ENCODE peak calls at places on chromosomes 3 and 15, in six cellular contexts. One of them, this sample, is unnamed.

GRCh38 chr3:10998542-10998941 is 6.0 kb downstream of the SLC6A1 start:
- DNase-seq in fibroblast of mammary gland: no peak
- DNase-seq in Panc1: no peak
- DNase-seq in stromal cell of bone marrow: no peak
- DNase-seq in NCI-H1092: no peak
- DNase-seq in stimulated activated CD8-positive, alpha-beta memory T cell treated with anti-CD3 and anti-CD28 coated beads, Interleukin-4, amount 100 ng/mL, for 1 hour: no peak
- DNase-seq in this sample: no peak

GRCh38 chr3:49476563-49476962 is 6.5 kb downstream of the DAG1 start:
- DNase-seq in stromal cell of bone marrow: no peak
- DNase-seq in NCI-H1092: no peak
- DNase-seq in stimulated activated CD8-positive, alpha-beta memory T cell treated with anti-CD3 and anti-CD28 coated beads, Interleukin-4, amount 100 ng/mL, for 1 hour: no peak
- DNase-seq in fibroblast of mammary gland: peak; percentile 36
- DNase-seq in Panc1: no peak
- DNase-seq in this sample: no peak

GRCh38 chr3:37256447-37256846 is 82.1 kb upstream of the LRRFIP2 start:
- DNase-seq in NCI-H1092: no peak
- DNase-seq in stimulated activated CD8-positive, alpha-beta memory T cell treated with anti-CD3 and anti-CD28 coated beads, Interleukin-4, amount 100 ng/mL, for 1 hour: no peak
- DNase-seq in fibroblast of mammary gland: peak; percentile 35
- DNase-seq in stromal cell of bone marrow: no peak
- DNase-seq in Panc1: no peak
- DNase-seq in this sample: no peak

GRCh38 chr3:78762121-78762520 is 1005.7 kb downstream of the ROBO1 start:
- DNase-seq in stromal cell of bone marrow: no peak
- DNase-seq in stimulated activated CD8-positive, alpha-beta memory T cell treated with anti-CD3 and anti-CD28 coated beads, Interleukin-4, amount 100 ng/mL, for 1 hour: no peak
- DNase-seq in fibroblast of mammary gland: peak; percentile 38
- DNase-seq in NCI-H1092: no peak
- DNase-seq in Panc1: no peak
- DNase-seq in this sample: no peak

GRCh38 chr3:197003461-197004385 is 25.9 kb downstream of the MELTF start:
- DNase-seq in NCI-H1092: no peak
- DNase-seq in stromal cell of bone marrow: no peak
- DNase-seq in fibroblast of mammary gland: peak; percentile 9
- DNase-seq in stimulated activated CD8-positive, alpha-beta memory T cell treated with anti-CD3 and anti-CD28 coated beads, Interleukin-4, amount 100 ng/mL, for 1 hour: no peak
- DNase-seq in Panc1: no peak
- DNase-seq in this sample: no peak

GRCh38 chr15:100733786-100734185 is 131.4 kb downstream of the ASB7 start:
- DNase-seq in Panc1: no peak
- DNase-seq in stimulated activated CD8-positive, alpha-beta memory T cell treated with anti-CD3 and anti-CD28 coated beads, Interleukin-4, amount 100 ng/mL, for 1 hour: no peak
- DNase-seq in NCI-H1092: no peak
- DNase-seq in fibroblast of mammary gland: peak; percentile 60
- DNase-seq in stromal cell of bone marrow: no peak
- DNase-seq in this sample: peak; percentile 49

GRCh38 chr15:63833246-63833696 is 477 bp downstream of the HERC1 start:
- DNase-seq in Panc1: no peak
- DNase-seq in stimulated activated CD8-positive, alpha-beta memory T cell treated with anti-CD3 and anti-CD28 coated beads, Interleukin-4, amount 100 ng/mL, for 1 hour: no peak
- DNase-seq in stromal cell of bone marrow: no peak
- DNase-seq in NCI-H1092: peak; percentile 11
- DNase-seq in fibroblast of mammary gland: peak; percentile 17
- DNase-seq in this sample: no peak

GRCh38 chr3:37642959-37643598 is 218.6 kb upstream of the CTDSPL start:
- DNase-seq in stromal cell of bone marrow: no peak
- DNase-seq in fibroblast of mammary gland: no peak
- DNase-seq in Panc1: no peak
- DNase-seq in stimulated activated CD8-positive, alpha-beta memory T cell treated with anti-CD3 and anti-CD28 coated beads, Interleukin-4, amount 100 ng/mL, for 1 hour: no peak
- DNase-seq in NCI-H1092: no peak
- DNase-seq in this sample: no peak

GRCh38 chr3:179599531-179599930 is 4.9 kb downstream of the MRPL47 start:
- DNase-seq in fibroblast of mammary gland: no peak
- DNase-seq in stimulated activated CD8-positive, alpha-beta memory T cell treated with anti-CD3 and anti-CD28 coated beads, Interleukin-4, amount 100 ng/mL, for 1 hour: no peak
- DNase-seq in NCI-H1092: no peak
- DNase-seq in Panc1: no peak
- DNase-seq in stromal cell of bone marrow: no peak
- DNase-seq in this sample: no peak